ENCODE peak calls at places on chromosomes 1 and 21, in six cellular contexts. O is germinal center, D is heart left ventricle, S is D341Med, Z is Kasumi-1, B is fibroblast of lung. J is an unnamed sample.

GRCh38 chr21:31873696-31874599 is 1.1 kb downstream of the HUNK start:
- DNase-seq in D (peak), O (peak), B (no peak), S (peak), Z (peak), J (peak)

GRCh38 chr1:206550446-206550845 is 43.1 kb downstream of the RASSF5 start:
- DNase-seq in S (no peak), Z (no peak), B (no peak), O (no peak), D (no peak), J (no peak)

GRCh38 chr1:31524196-31524967 is 51.9 kb upstream of the TINAGL1 start:
- DNase-seq in O (no peak), B (no peak), S (no peak), D (no peak), Z (no peak), J (no peak)

GRCh38 chr1:68378296-68379084 is 71.3 kb downstream of the RPE65 start:
- DNase-seq in O (no peak), D (no peak), B (peak), S (no peak), Z (no peak), J (no peak)

GRCh38 chr21:42721341-42721824 is 68.0 kb downstream of the PDE9A start:
- DNase-seq in Z (no peak), D (no peak), B (peak), S (no peak), O (no peak), J (no peak)

GRCh38 chr21:45590246-45590725 is 48.0 kb upstream of the SLC19A1 start:
- DNase-seq in Z (no peak), O (peak), D (peak), S (peak), B (peak), J (no peak)

GRCh38 chr1:212482352-212483153 is 49.8 kb downstream of the NENF start:
- DNase-seq in B (peak), D (no peak), Z (no peak), O (no peak), S (no peak), J (peak)

GRCh38 chr1:211703812-211704566 is 28.6 kb upstream of the NEK2 start:
- DNase-seq in Z (no peak), S (no peak), O (no peak), B (no peak), D (no peak), J (no peak)

GRCh38 chr1:106232128-106232527 is 824.3 kb upstream of the PRMT6 start:
- DNase-seq in O (no peak), S (no peak), D (no peak), B (no peak), Z (no peak), J (no peak)

J was measured in H4.